ENCODE peak calls at places on chromosomes 11 and 22, in nine cellular contexts. C is adrenal gland; I is stomach; Y is right lobe of liver; T is upper lobe of left lung; E is lower lobe of right lung; B is caudate nucleus; S is mesendoderm; A is CD4-positive, CD25-positive, alpha-beta regulatory T cell. O is an unnamed sample.
A peak's percentile ranks its signal among the peaks of the same experiment; 100 is the strongest.

GRCh38 chr11:107370390-107370789 is 87.2 kb downstream of the CWF19L2 start:
- DNase-seq in C (no peak), I (no peak), Y (no peak), T (no peak), E (no peak), B (no peak), S (no peak), A (no peak), O (peak; percentile 26)

GRCh38 chr22:27139935-27140493 is 482.6 kb downstream of the MIAT start:
- DNase-seq in C (peak; percentile 24), I (no peak), Y (no peak), T (no peak), E (no peak), B (no peak), S (no peak), A (no peak), O (no peak)

GRCh38 chr22:33656808-33657628 is 263.3 kb downstream of the LARGE1 start:
- DNase-seq in C (no peak), I (no peak), Y (no peak), T (no peak), E (no peak), B (no peak), S (peak; percentile 47), A (no peak), O (no peak)

GRCh38 chr22:19582033-19582693 is 58.0 kb upstream of the CLDN5 start:
- DNase-seq in C (no peak), I (no peak), Y (no peak), T (no peak), E (no peak), B (no peak), S (no peak), A (no peak), O (no peak)

GRCh38 chr11:9625158-9625557 is 38.7 kb upstream of the SWAP70 start:
- DNase-seq in C (no peak), I (no peak), Y (no peak), T (no peak), E (no peak), B (no peak), S (no peak), A (no peak), O (no peak)

GRCh38 chr22:45310331-45311032 is 748 bp downstream of the FAM118A start:
- DNase-seq in C (no peak), I (no peak), Y (peak; percentile 66), T (no peak), E (peak; percentile 62), B (no peak), S (peak; percentile 15), A (peak; percentile 24), O (no peak)

GRCh38 chr11:60924110-60924905 is at the start of gene TMEM132A:
- DNase-seq in C (peak; percentile 53), I (peak; percentile 82), Y (peak; percentile 76), T (peak; percentile 72), E (peak; percentile 75), B (peak; percentile 42), S (peak; percentile 92), A (no peak), O (peak; percentile 82)

GRCh38 chr11:103729653-103730052 is 306.8 kb upstream of the DDI1 start:
- DNase-seq in C (no peak), I (no peak), Y (no peak), T (no peak), E (no peak), B (no peak), S (no peak), A (no peak), O (no peak)

GRCh38 chr11:113240389-113240788 is 74.0 kb upstream of the TTC12 start:
- DNase-seq in C (no peak), I (no peak), Y (no peak), T (no peak), E (no peak), B (no peak), S (no peak), A (no peak), O (no peak)

GRCh38 chr11:45094958-45095690 is 51.3 kb upstream of the PRDM11 start:
- DNase-seq in C (no peak), I (no peak), Y (no peak), T (no peak), E (no peak), B (no peak), S (no peak), A (no peak), O (no peak)

GRCh38 chr11:12893787-12894672 is 115.1 kb upstream of the RASSF10 start:
- DNase-seq in C (peak; percentile 44), I (peak; percentile 69), Y (no peak), T (peak; percentile 33), E (peak; percentile 60), B (no peak), S (peak; percentile 74), A (peak; percentile 40), O (peak; percentile 67)

GRCh38 chr11:94735907-94736306 is 32.2 kb upstream of the AMOTL1 start:
- DNase-seq in C (no peak), I (no peak), Y (no peak), T (no peak), E (no peak), B (no peak), S (peak; percentile 47), A (no peak), O (no peak)
- H3K27ac ChIP-seq in C (no peak overlapping the region), I (no peak overlapping the region), Y (no peak overlapping the region), T (no peak overlapping the region), E (no peak overlapping the region), B (no peak overlapping the region), S (peak overlapping the region; percentile 66), A (no peak overlapping the region), O (no peak overlapping the region)

GRCh38 chr22:31221084-31221483 is 9.0 kb downstream of the LIMK2 start:
- DNase-seq in C (no peak), I (no peak), Y (no peak), T (no peak), E (no peak), B (no peak), S (no peak), A (no peak), O (no peak)
- H3K27ac ChIP-seq in C (no peak overlapping the region), I (peak overlapping the region; percentile 94), Y (no peak overlapping the region), T (peak overlapping the region; percentile 66), E (peak overlapping the region; percentile 49), B (no peak overlapping the region), S (no peak overlapping the region), A (no peak overlapping the region), O (no peak overlapping the region)

GRCh38 chr22:49590851-49591445 is 236.7 kb downstream of the BRD1 start:
- DNase-seq in C (no peak), I (no peak), Y (no peak), T (no peak), E (peak; percentile 37), B (no peak), S (no peak), A (no peak), O (no peak)
- H3K27ac ChIP-seq in C (no peak overlapping the region), I (no peak overlapping the region), Y (no peak overlapping the region), T (no peak overlapping the region), E (no peak overlapping the region), B (no peak overlapping the region), S (no peak overlapping the region), A (no peak overlapping the region), O (no peak overlapping the region)

GRCh38 chr11:33059331-33060007 is 20.1 kb downstream of the TCP11L1 start:
- DNase-seq in C (no peak), I (no peak), Y (no peak), T (no peak), E (no peak), B (no peak), S (no peak), A (no peak), O (peak; percentile 21)
- H3K27ac ChIP-seq in C (no peak overlapping the region), I (no peak overlapping the region), Y (no peak overlapping the region), T (no peak overlapping the region), E (no peak overlapping the region), B (no peak overlapping the region), S (no peak overlapping the region), A (no peak overlapping the region), O (no peak overlapping the region)

DNA sequence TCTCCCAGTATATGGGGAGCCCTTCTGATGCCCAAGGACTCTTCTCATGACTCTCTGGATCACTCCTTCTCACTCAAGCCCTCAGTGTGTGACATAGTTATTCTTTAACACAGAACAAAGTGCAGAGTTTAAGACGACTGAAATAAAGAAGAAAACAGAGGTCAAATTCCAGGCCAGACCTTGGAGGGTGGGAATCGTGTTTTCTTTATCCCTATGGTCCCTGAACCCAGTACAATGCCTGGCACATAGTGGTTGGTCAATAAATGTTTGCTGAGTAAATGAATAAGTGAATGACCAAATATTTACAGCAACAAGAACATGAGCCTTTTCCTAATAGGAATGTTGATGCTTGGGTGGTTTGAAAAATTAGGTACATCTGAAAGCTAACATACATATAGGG is 28.8 kb downstream of the VSTM5 start:
- DNase-seq in C (no peak), I (no peak), Y (no peak), T (no peak), E (no peak), B (no peak), S (no peak), A (no peak), O (no peak)
- H3K27ac ChIP-seq in C (no peak overlapping the region), I (no peak overlapping the region), Y (no peak overlapping the region), T (no peak overlapping the region), E (no peak overlapping the region), B (no peak overlapping the region), S (no peak overlapping the region), A (no peak overlapping the region), O (no peak overlapping the region)

DNA sequence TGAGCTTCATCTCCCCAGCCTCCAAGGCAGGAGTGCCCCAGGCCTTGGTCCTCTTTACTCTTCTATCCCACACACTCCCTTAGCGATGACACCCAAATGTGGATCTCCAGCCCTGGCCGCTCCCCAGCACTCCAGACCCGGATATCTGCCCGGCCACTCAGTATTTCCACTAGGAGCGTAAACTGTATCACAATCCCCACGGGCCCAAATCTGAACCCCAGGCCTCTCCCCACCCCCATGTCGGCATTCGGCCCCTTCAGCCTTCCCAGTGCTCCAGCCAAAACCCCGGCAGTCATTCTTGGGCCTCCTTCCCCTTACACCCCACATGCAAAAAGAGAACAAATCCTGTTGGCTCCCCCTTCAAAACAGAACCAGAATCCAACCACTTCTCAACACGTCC is 20.8 kb downstream of the WNT11 start:
- DNase-seq in C (no peak), I (no peak), Y (no peak), T (no peak), E (no peak), B (no peak), S (no peak), A (no peak), O (no peak)
- H3K27ac ChIP-seq in C (peak overlapping the region; percentile 72), I (peak overlapping the region; percentile 43), Y (no peak overlapping the region), T (peak overlapping the region; percentile 52), E (peak overlapping the region; percentile 69), B (no peak overlapping the region), S (no peak overlapping the region), A (no peak overlapping the region), O (no peak overlapping the region)

O was measured in PC-3.